ENCODE peak calls at places on chromosomes 12 and 14, in four cellular contexts. Z is activated CD4-positive, alpha-beta T cell treated with anti-CD3 and anti-CD28 coated beads, Interleukin-2, amount 10 ng/mL, durations not matched to agents 7 days and 5 days; E is HEK293T; T is dorsolateral prefrontal cortex. J is an unnamed sample.
A peak's percentile ranks its signal among the peaks of the same experiment; 100 is the strongest.

GRCh38 chr12:46453428-46453827 is 80.9 kb upstream of the SLC38A2 start:
- DNase-seq in Z (no peak), E (no peak), T (no peak), J (no peak)

GRCh38 chr12:98154850-98155249 is 360.5 kb upstream of the TMPO start:
- DNase-seq in Z (no peak), E (peak; percentile 9), T (no peak), J (no peak)

GRCh38 chr12:124531281-124531745 is 36.1 kb downstream of the NCOR2 start:
- DNase-seq in Z (no peak), E (no peak), T (no peak), J (no peak)

GRCh38 chr14:104420990-104421389 is 158.6 kb upstream of the C14orf180 start:
- DNase-seq in Z (peak; percentile 2), E (no peak), T (no peak), J (no peak)

GRCh38 chr12:95269892-95270291 is 52.3 kb downstream of the VEZT start:
- DNase-seq in Z (no peak), E (no peak), T (no peak), J (no peak)

GRCh38 chr14:76644875-76645518 is 116.3 kb upstream of the VASH1 start:
- DNase-seq in Z (no peak), E (peak; percentile 72), T (peak; percentile 69), J (no peak)

GRCh38 chr12:93199831-93200236 is 177.9 kb upstream of the NUDT4 start:
- DNase-seq in Z (no peak), E (no peak), T (no peak), J (no peak)

GRCh38 chr14:103713304-103714062 is 1.8 kb downstream of the XRCC3 start:
- DNase-seq in Z (no peak), E (no peak), T (no peak), J (no peak)

GRCh38 chr12:89707992-89708792 is 446 bp downstream of the ATP2B1 start:
- DNase-seq in Z (peak; percentile 39), E (peak; percentile 15), T (peak; percentile 55), J (peak; percentile 58)

GRCh38 chr14:33728010-33728498 is 222.8 kb downstream of the EGLN3 start:
- DNase-seq in Z (no peak), E (no peak), T (no peak), J (no peak)

GRCh38 chr14:35932136-35932535 is 106.0 kb downstream of the BRMS1L start:
- DNase-seq in Z (no peak), E (no peak), T (no peak), J (no peak)

GRCh38 chr12:79534029-79534867 is 156.5 kb downstream of the PAWR start:
- DNase-seq in Z (no peak), E (no peak), T (no peak), J (no peak)

GRCh38 chr12:57462307-57463253 is 3.0 kb downstream of the GLI1 start:
- DNase-seq in Z (peak; percentile 92), E (peak; percentile 92), T (peak; percentile 83), J (peak; percentile 94)

GRCh38 chr14:24317141-24317927 is 6.0 kb downstream of the LTB4R start:
- DNase-seq in Z (no peak), E (no peak), T (no peak), J (no peak)

GRCh38 chr12:38555620-38556596 is 239.3 kb downstream of the ALG10B start:
- DNase-seq in Z (no peak), E (no peak), T (no peak), J (no peak)

GRCh38 chr14:50067723-50068495 is 48.5 kb downstream of the VCPKMT start:
- DNase-seq in Z (no peak), E (no peak), T (no peak), J (no peak)

GRCh38 chr12:111069886-111070285 is 149.5 kb upstream of the MYL2 start:
- DNase-seq in Z (no peak), E (no peak), T (no peak), J (no peak)

GRCh38 chr14:32277998-32278397 is 51.1 kb upstream of the AKAP6 start:
- DNase-seq in Z (no peak), E (no peak), T (no peak), J (no peak)

GRCh38 chr12:77575376-77575775 is 255.3 kb upstream of the NAV3 start:
- DNase-seq in Z (no peak), E (no peak), T (no peak), J (no peak)

GRCh38 chr12:105696-106095 is 39.1 kb downstream of the IQSEC3 start:
- DNase-seq in Z (no peak), E (no peak), T (no peak), J (no peak)

GRCh38 chr14:105100931-105101330 is 35.7 kb upstream of the GPR132 start:
- DNase-seq in Z (no peak), E (no peak), T (no peak), J (no peak)

J was measured in activated CD8-positive, alpha-beta T cell treated with anti-CD3 and anti-CD28 coated beads, Interleukin-2, amount 10 ng/mL, durations not matched to agents 7 days and 5 days.